ENCODE peak calls at places on chromosomes 5 and 9, in seven cellular contexts. One of them, this sample, is unnamed.

GRCh38 chr9:77640741-77641580 is 7.2 kb downstream of the GNA14 start:
- DNase-seq in lung: no peak
- DNase-seq in lower lobe of right lung: no peak
- DNase-seq in AG10803: no peak
- DNase-seq in colonic mucosa: no peak
- DNase-seq in foreskin fibroblast: no peak
- DNase-seq in right lobe of liver: no peak
- DNase-seq in this sample: no peak

GRCh38 chr9:100601216-100601615 is 23.3 kb downstream of the CAVIN4 start:
- DNase-seq in lung: peak; percentile 52
- DNase-seq in lower lobe of right lung: no peak
- DNase-seq in AG10803: peak; percentile 56
- DNase-seq in colonic mucosa: peak; percentile 64
- DNase-seq in foreskin fibroblast: peak; percentile 73
- DNase-seq in right lobe of liver: no peak
- DNase-seq in this sample: peak; percentile 61

GRCh38 chr9:76619645-76620044 is 144.6 kb upstream of the PCA3 start:
- DNase-seq in lung: no peak
- DNase-seq in lower lobe of right lung: no peak
- DNase-seq in AG10803: peak; percentile 74
- DNase-seq in colonic mucosa: no peak
- DNase-seq in foreskin fibroblast: peak; percentile 55
- DNase-seq in right lobe of liver: no peak
- DNase-seq in this sample: no peak

GRCh38 chr9:99783799-99784198 is 37.9 kb upstream of the NR4A3 start:
- DNase-seq in lung: no peak
- DNase-seq in lower lobe of right lung: no peak
- DNase-seq in AG10803: no peak
- DNase-seq in colonic mucosa: no peak
- DNase-seq in foreskin fibroblast: no peak
- DNase-seq in right lobe of liver: no peak
- DNase-seq in this sample: no peak

GRCh38 chr5:56358703-56359428 is 125.7 kb upstream of the ANKRD55 start:
- DNase-seq in lung: no peak
- DNase-seq in lower lobe of right lung: no peak
- DNase-seq in AG10803: no peak
- DNase-seq in colonic mucosa: no peak
- DNase-seq in foreskin fibroblast: peak; percentile 20
- DNase-seq in right lobe of liver: peak; percentile 74
- DNase-seq in this sample: no peak

GRCh38 chr5:122076669-122077450 is 1.2 kb downstream of the LOX start:
- DNase-seq in lung: peak; percentile 80
- DNase-seq in lower lobe of right lung: peak; percentile 79
- DNase-seq in AG10803: peak; percentile 77
- DNase-seq in colonic mucosa: peak; percentile 85
- DNase-seq in foreskin fibroblast: peak; percentile 91
- DNase-seq in right lobe of liver: peak; percentile 61
- DNase-seq in this sample: peak; percentile 51

GRCh38 chr9:71487046-71487445 is 281.3 kb downstream of the CEMIP2 start:
- DNase-seq in lung: no peak
- DNase-seq in lower lobe of right lung: no peak
- DNase-seq in AG10803: peak; percentile 62
- DNase-seq in colonic mucosa: no peak
- DNase-seq in foreskin fibroblast: peak; percentile 61
- DNase-seq in right lobe of liver: no peak
- DNase-seq in this sample: no peak

GRCh38 chr9:114166606-114167572 is 11.6 kb downstream of the COL27A1 start:
- DNase-seq in lung: no peak
- DNase-seq in lower lobe of right lung: no peak
- DNase-seq in AG10803: no peak
- DNase-seq in colonic mucosa: no peak
- DNase-seq in foreskin fibroblast: peak; percentile 39
- DNase-seq in right lobe of liver: no peak
- DNase-seq in this sample: no peak

GRCh38 chr9:79763861-79764260 is 192.1 kb downstream of the TLE4 start:
- DNase-seq in lung: no peak
- DNase-seq in lower lobe of right lung: no peak
- DNase-seq in AG10803: no peak
- DNase-seq in colonic mucosa: no peak
- DNase-seq in foreskin fibroblast: peak; percentile 44
- DNase-seq in right lobe of liver: no peak
- DNase-seq in this sample: no peak

GRCh38 chr9:97627624-97628023 is 5.5 kb downstream of the TSTD2 start:
- DNase-seq in lung: no peak
- DNase-seq in lower lobe of right lung: no peak
- DNase-seq in AG10803: peak; percentile 15
- DNase-seq in colonic mucosa: no peak
- DNase-seq in foreskin fibroblast: peak; percentile 12
- DNase-seq in right lobe of liver: no peak
- DNase-seq in this sample: no peak

GRCh38 chr5:174454890-174455289 is 269.5 kb upstream of the MSX2 start:
- DNase-seq in lung: no peak
- DNase-seq in lower lobe of right lung: no peak
- DNase-seq in AG10803: no peak
- DNase-seq in colonic mucosa: no peak
- DNase-seq in foreskin fibroblast: no peak
- DNase-seq in right lobe of liver: no peak
- DNase-seq in this sample: no peak

GRCh38 chr5:139684881-139685749 is 37.0 kb downstream of the CXXC5 start:
- DNase-seq in lung: no peak
- DNase-seq in lower lobe of right lung: no peak
- DNase-seq in AG10803: no peak
- DNase-seq in colonic mucosa: no peak
- DNase-seq in foreskin fibroblast: no peak
- DNase-seq in right lobe of liver: peak; percentile 77
- DNase-seq in this sample: no peak

GRCh38 chr5:82413302-82414042 is 135.3 kb upstream of the RPS23 start:
- DNase-seq in lung: no peak
- DNase-seq in lower lobe of right lung: no peak
- DNase-seq in AG10803: peak; percentile 96
- DNase-seq in colonic mucosa: no peak
- DNase-seq in foreskin fibroblast: peak; percentile 77
- DNase-seq in right lobe of liver: no peak
- DNase-seq in this sample: no peak

GRCh38 chr9:136529516-136530471 is 16.1 kb downstream of the NOTCH1 start:
- DNase-seq in lung: no peak
- DNase-seq in lower lobe of right lung: no peak
- DNase-seq in AG10803: no peak
- DNase-seq in colonic mucosa: peak; percentile 56
- DNase-seq in foreskin fibroblast: no peak
- DNase-seq in right lobe of liver: no peak
- DNase-seq in this sample: no peak

GRCh38 chr9:100394819-100395218 is 32.1 kb upstream of the MSANTD3 start:
- DNase-seq in lung: no peak
- DNase-seq in lower lobe of right lung: no peak
- DNase-seq in AG10803: peak; percentile 59
- DNase-seq in colonic mucosa: no peak
- DNase-seq in foreskin fibroblast: peak; percentile 15
- DNase-seq in right lobe of liver: no peak
- DNase-seq in this sample: no peak

GRCh38 chr9:16445141-16445920 is 425.1 kb downstream of the BNC2 start:
- DNase-seq in lung: no peak
- DNase-seq in lower lobe of right lung: no peak
- DNase-seq in AG10803: peak; percentile 64
- DNase-seq in colonic mucosa: no peak
- DNase-seq in foreskin fibroblast: peak; percentile 58
- DNase-seq in right lobe of liver: no peak
- DNase-seq in this sample: no peak

GRCh38 chr9:16450578-16450977 is 419.9 kb downstream of the BNC2 start:
- DNase-seq in lung: no peak
- DNase-seq in lower lobe of right lung: no peak
- DNase-seq in AG10803: no peak
- DNase-seq in colonic mucosa: no peak
- DNase-seq in foreskin fibroblast: no peak
- DNase-seq in right lobe of liver: no peak
- DNase-seq in this sample: peak; percentile 76

GRCh38 chr9:16449331-16449730 is 421.1 kb downstream of the BNC2 start:
- DNase-seq in lung: no peak
- DNase-seq in lower lobe of right lung: no peak
- DNase-seq in AG10803: no peak
- DNase-seq in colonic mucosa: no peak
- DNase-seq in foreskin fibroblast: no peak
- DNase-seq in right lobe of liver: no peak
- DNase-seq in this sample: no peak

GRCh38 chr9:16453390-16453789 is 417.1 kb downstream of the BNC2 start:
- DNase-seq in lung: no peak
- DNase-seq in lower lobe of right lung: no peak
- DNase-seq in AG10803: no peak
- DNase-seq in colonic mucosa: no peak
- DNase-seq in foreskin fibroblast: no peak
- DNase-seq in right lobe of liver: no peak
- DNase-seq in this sample: peak; percentile 34

GRCh38 chr9:16450043-16450442 is 420.4 kb downstream of the BNC2 start:
- DNase-seq in lung: no peak
- DNase-seq in lower lobe of right lung: no peak
- DNase-seq in AG10803: no peak
- DNase-seq in colonic mucosa: no peak
- DNase-seq in foreskin fibroblast: no peak
- DNase-seq in right lobe of liver: no peak
- DNase-seq in this sample: no peak
- H3K4me3 ChIP-seq in lung: no peak overlapping the region
- H3K4me3 ChIP-seq in lower lobe of right lung: no peak overlapping the region
- H3K4me3 ChIP-seq in AG10803: no peak overlapping the region
- H3K4me3 ChIP-seq in colonic mucosa: no peak overlapping the region
- H3K4me3 ChIP-seq in foreskin fibroblast: no peak overlapping the region
- H3K4me3 ChIP-seq in right lobe of liver: no peak overlapping the region
- H3K4me3 ChIP-seq in this sample: no peak overlapping the region

DNA sequence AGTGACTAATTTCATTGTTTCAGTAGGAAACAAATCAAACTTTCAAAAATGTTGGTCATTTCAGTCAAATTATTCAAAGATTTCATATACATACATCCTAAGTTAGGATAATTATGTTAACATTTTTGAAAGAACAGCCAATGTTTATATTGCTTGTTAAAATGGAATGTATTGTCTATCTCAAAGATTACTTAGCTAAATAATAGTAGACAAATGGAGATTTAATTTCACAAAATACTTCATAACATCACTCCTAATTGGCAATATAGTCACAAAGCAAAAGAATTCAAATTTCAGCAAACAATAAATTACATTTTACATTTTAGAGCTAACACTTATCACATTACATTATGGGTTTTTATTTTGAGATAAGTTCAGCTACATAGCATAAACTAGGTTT is 25.4 kb downstream of the STARD4 start:
- DNase-seq in lung: no peak
- DNase-seq in lower lobe of right lung: no peak
- DNase-seq in AG10803: no peak
- DNase-seq in colonic mucosa: no peak
- DNase-seq in foreskin fibroblast: no peak
- DNase-seq in right lobe of liver: no peak
- DNase-seq in this sample: no peak
- H3K4me3 ChIP-seq in lung: no peak overlapping the region
- H3K4me3 ChIP-seq in lower lobe of right lung: no peak overlapping the region
- H3K4me3 ChIP-seq in AG10803: no peak overlapping the region
- H3K4me3 ChIP-seq in colonic mucosa: no peak overlapping the region
- H3K4me3 ChIP-seq in foreskin fibroblast: no peak overlapping the region
- H3K4me3 ChIP-seq in right lobe of liver: no peak overlapping the region
- H3K4me3 ChIP-seq in this sample: no peak overlapping the region

GRCh38 chr5:158820891-158821290 is 278.8 kb downstream of the EBF1 start:
- DNase-seq in lung: no peak
- DNase-seq in lower lobe of right lung: no peak
- DNase-seq in AG10803: no peak
- DNase-seq in colonic mucosa: no peak
- DNase-seq in foreskin fibroblast: no peak
- DNase-seq in right lobe of liver: no peak
- DNase-seq in this sample: peak; percentile 66
- H3K4me3 ChIP-seq in lung: no peak overlapping the region
- H3K4me3 ChIP-seq in lower lobe of right lung: no peak overlapping the region
- H3K4me3 ChIP-seq in AG10803: no peak overlapping the region
- H3K4me3 ChIP-seq in colonic mucosa: no peak overlapping the region
- H3K4me3 ChIP-seq in foreskin fibroblast: no peak overlapping the region
- H3K4me3 ChIP-seq in right lobe of liver: no peak overlapping the region
- H3K4me3 ChIP-seq in this sample: peak overlapping the region; percentile 22

DNA sequence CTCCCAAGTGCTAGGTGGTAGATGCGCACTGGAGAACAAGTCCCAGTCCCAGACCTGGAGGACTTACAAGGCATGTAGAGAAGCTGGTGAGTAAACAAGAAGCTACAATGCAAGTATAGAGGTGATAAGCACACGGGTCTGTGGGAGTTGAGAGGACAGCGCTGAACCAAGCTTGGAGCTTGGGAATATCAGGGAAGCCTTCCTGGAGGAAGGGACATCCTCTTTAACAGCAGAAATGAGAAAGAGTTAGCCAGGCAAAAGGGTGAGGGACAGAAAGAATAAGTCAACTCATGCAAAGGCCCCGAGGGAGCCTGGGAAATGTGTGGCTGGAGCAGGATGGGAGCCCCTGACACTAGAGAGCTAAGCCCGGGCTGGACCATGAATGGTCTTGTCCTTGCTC is 17.5 kb upstream of the AQP7 start:
- DNase-seq in lung: no peak
- DNase-seq in lower lobe of right lung: no peak
- DNase-seq in AG10803: no peak
- DNase-seq in colonic mucosa: no peak
- DNase-seq in foreskin fibroblast: no peak
- DNase-seq in right lobe of liver: no peak
- DNase-seq in this sample: no peak
- H3K4me3 ChIP-seq in lung: no peak overlapping the region
- H3K4me3 ChIP-seq in lower lobe of right lung: no peak overlapping the region
- H3K4me3 ChIP-seq in AG10803: no peak overlapping the region
- H3K4me3 ChIP-seq in colonic mucosa: no peak overlapping the region
- H3K4me3 ChIP-seq in foreskin fibroblast: no peak overlapping the region
- H3K4me3 ChIP-seq in right lobe of liver: no peak overlapping the region
- H3K4me3 ChIP-seq in this sample: no peak overlapping the region

GRCh38 chr9:135088348-135088978 is 995 bp downstream of the OLFM1 start:
- DNase-seq in lung: no peak
- DNase-seq in lower lobe of right lung: no peak
- DNase-seq in AG10803: no peak
- DNase-seq in colonic mucosa: no peak
- DNase-seq in foreskin fibroblast: no peak
- DNase-seq in right lobe of liver: no peak
- DNase-seq in this sample: no peak
- H3K4me3 ChIP-seq in lung: no peak overlapping the region
- H3K4me3 ChIP-seq in lower lobe of right lung: peak overlapping the region; percentile 52
- H3K4me3 ChIP-seq in AG10803: no peak overlapping the region
- H3K4me3 ChIP-seq in colonic mucosa: peak overlapping the region; percentile 22
- H3K4me3 ChIP-seq in foreskin fibroblast: no peak overlapping the region
- H3K4me3 ChIP-seq in right lobe of liver: peak overlapping the region; percentile 12
- H3K4me3 ChIP-seq in this sample: no peak overlapping the region

GRCh38 chr9:90802534-90802933 is 915 bp downstream of the SYK start:
- DNase-seq in lung: no peak
- DNase-seq in lower lobe of right lung: no peak
- DNase-seq in AG10803: no peak
- DNase-seq in colonic mucosa: no peak
- DNase-seq in foreskin fibroblast: no peak
- DNase-seq in right lobe of liver: no peak
- DNase-seq in this sample: no peak
- H3K4me3 ChIP-seq in lung: no peak overlapping the region
- H3K4me3 ChIP-seq in lower lobe of right lung: peak overlapping the region; percentile 63
- H3K4me3 ChIP-seq in AG10803: no peak overlapping the region
- H3K4me3 ChIP-seq in colonic mucosa: peak overlapping the region; percentile 58
- H3K4me3 ChIP-seq in foreskin fibroblast: no peak overlapping the region
- H3K4me3 ChIP-seq in right lobe of liver: peak overlapping the region; percentile 21
- H3K4me3 ChIP-seq in this sample: peak overlapping the region; percentile 64

This sample was measured in GM12865.